ENCODE peak calls at places on chromosomes 4 and X, in four cellular contexts. L, Y, T and Z are unnamed samples.

GRCh38 chr4:143667461-143667860 is 33.0 kb downstream of the FREM3 start:
- DNase-seq in L (peak), Y (no peak), T (peak), Z (peak)

GRCh38 chr4:168802222-168802621 is 207.8 kb downstream of the CBR4 start:
- DNase-seq in T (no peak), Y (no peak), L (no peak), Z (no peak)

GRCh38 chr4:108049406-108049805 is 59.7 kb downstream of the HADH start:
- DNase-seq in Y (no peak), L (no peak), T (no peak), Z (no peak)

GRCh38 chr4:173935622-173936405 is 347.7 kb downstream of the FBXO8 start:
- DNase-seq in Y (no peak), L (no peak), T (peak), Z (no peak)

GRCh38 chrX:41478397-41478911 is 31.3 kb downstream of the NYX start:
- DNase-seq in T (peak), L (no peak), Y (no peak), Z (no peak)

GRCh38 chr4:3532714-3533336 is 603 bp upstream of the LRPAP1 start:
- DNase-seq in T (peak), L (no peak), Y (no peak), Z (no peak)

GRCh38 chrX:154505726-154506125 is 10.3 kb downstream of the FAM3A start:
- DNase-seq in Y (no peak), L (no peak), T (peak), Z (peak)

GRCh38 chrX:110420771-110421498 is 62.3 kb downstream of the RTL9 start:
- DNase-seq in L (no peak), Y (no peak), T (peak), Z (no peak)

GRCh38 chr4:37827030-37827705 is 682 bp downstream of the PGM2 start:
- DNase-seq in T (peak), Y (no peak), L (peak), Z (no peak)

GRCh38 chr4:22587253-22587652 is 71.4 kb upstream of the ADGRA3 start:
- DNase-seq in L (no peak), T (no peak), Y (no peak), Z (no peak)

GRCh38 chr4:168995537-168996295 is 14.3 kb downstream of the CBR4 start:
- DNase-seq in Y (no peak), L (no peak), T (peak), Z (peak)

GRCh38 chr4:181897935-181898334 is 345.3 kb upstream of the TENM3 start:
- DNase-seq in T (peak), Y (no peak), L (no peak), Z (peak)

GRCh38 chr4:1167244-1167949 is 5.0 kb downstream of the SPON2 start:
- DNase-seq in T (peak), L (peak), Y (peak), Z (peak)

GRCh38 chrX:39974228-39974627 is 123.5 kb downstream of the BCOR start:
- DNase-seq in Y (peak), L (no peak), T (no peak), Z (no peak)

GRCh38 chr4:106021737-106022410 is 126.6 kb downstream of the NPNT start:
- DNase-seq in T (no peak), Y (no peak), L (no peak), Z (no peak)

GRCh38 chr4:24489870-24490269 is 94.5 kb downstream of the DHX15 start:
- DNase-seq in T (no peak), Y (no peak), L (peak), Z (no peak)

GRCh38 chrX:43557792-43558191 is 98.3 kb upstream of the MAOA start:
- DNase-seq in Y (peak), T (peak), L (peak), Z (peak)

GRCh38 chr4:21304061-21304541 is 603.8 kb downstream of the PACRGL start:
- DNase-seq in L (no peak), Y (peak), T (peak), Z (no peak)

GRCh38 chrX:11146411-11146810 is 35.3 kb downstream of the HCCS start:
- DNase-seq in L (no peak), T (no peak), Y (no peak), Z (no peak)

GRCh38 chr4:184769285-184769825 is 35.5 kb upstream of the CENPU start:
- DNase-seq in L (no peak), T (no peak), Y (peak), Z (no peak)

GRCh38 chr4:25450491-25450901 is 73.4 kb downstream of the ANAPC4 start:
- DNase-seq in T (no peak), Y (no peak), L (no peak), Z (no peak)

GRCh38 chrX:97529801-97530200 is 646.1 kb downstream of the RPA4 start:
- DNase-seq in Y (no peak), T (no peak), L (no peak), Z (no peak)

GRCh38 chrX:76428243-76429130 is 977 bp downstream of the MAGEE1 start:
- DNase-seq in Y (peak), T (peak), L (peak), Z (no peak)

GRCh38 chr4:13530823-13531608 is 13.3 kb downstream of the NKX3-2 start:
- DNase-seq in T (no peak), Y (no peak), L (peak), Z (no peak)

GRCh38 chr4:135418353-135418752 is 1216.8 kb upstream of the PABPC4L start:
- DNase-seq in L (no peak), Y (peak), T (no peak), Z (no peak)

GRCh38 chr4:170122252-170122651 is 32.5 kb upstream of the AADAT start:
- DNase-seq in T (no peak), L (no peak), Y (peak), Z (peak)

GRCh38 chr4:70715097-70715496 is 6.7 kb upstream of the RUFY3 start:
- DNase-seq in Y (no peak), L (no peak), T (peak), Z (peak)

GRCh38 chr4:2545321-2546013 is 9.0 kb downstream of the FAM193A start:
- DNase-seq in T (peak), L (no peak), Y (no peak), Z (no peak)

GRCh38 chr4:77821775-77822174 is 2.6 kb upstream of the CNOT6L start:
- DNase-seq in L (no peak), Y (no peak), T (no peak), Z (no peak)

GRCh38 chrX:155144926-155145325 is 71.3 kb upstream of the VBP1 start:
- DNase-seq in T (no peak), L (no peak), Y (no peak), Z (no peak)

GRCh38 chr4:101103381-101104142 is 243.8 kb downstream of the PPP3CA start:
- DNase-seq in L (no peak), Y (no peak), T (peak), Z (peak)

GRCh38 chrX:152949114-152949513 is 44.8 kb downstream of the PNMA5 start:
- DNase-seq in Y (no peak), T (no peak), L (peak), Z (no peak)

GRCh38 chr4:124018383-124019317 is 622.1 kb downstream of the SPRY1 start:
- DNase-seq in Y (no peak), L (peak), T (peak), Z (peak)

GRCh38 chr4:102064747-102065442 is 274.4 kb downstream of the BANK1 start:
- DNase-seq in L (no peak), Y (no peak), T (no peak), Z (no peak)

GRCh38 chr4:81807927-81808672 is 336.4 kb upstream of the RASGEF1B start:
- DNase-seq in L (no peak), T (no peak), Y (no peak), Z (no peak)

DNA sequence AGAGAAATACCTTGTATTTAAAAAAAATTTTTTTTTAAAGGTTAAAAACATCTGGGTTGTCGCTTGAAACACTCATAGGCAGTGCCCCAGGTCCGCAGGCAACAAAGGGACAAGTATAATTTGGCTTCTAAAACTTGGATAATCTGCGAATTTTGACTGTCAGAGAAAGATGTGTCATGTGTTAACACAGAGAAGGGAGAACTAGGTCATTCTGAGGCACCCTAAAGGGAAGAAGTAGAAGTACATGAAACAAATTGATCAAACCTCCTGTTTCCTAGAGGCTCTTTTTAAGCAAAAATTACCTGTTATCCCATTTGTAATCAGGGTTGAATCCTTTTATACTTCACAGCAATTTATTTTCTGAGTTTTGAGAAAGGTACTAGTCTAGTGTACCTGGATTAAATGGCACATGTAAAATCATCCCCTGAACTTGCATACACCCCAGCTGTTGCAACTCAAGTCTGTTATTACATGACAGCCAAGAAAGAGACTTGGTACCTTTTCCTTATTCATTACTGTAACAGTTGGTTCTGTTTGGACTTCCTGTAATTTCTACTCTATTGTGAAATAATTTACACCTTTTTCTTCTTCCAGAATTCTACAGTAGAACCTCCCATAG is 1.7 kb downstream of the SRD5A3 start:
- DNase-seq in Y (no peak), T (peak), L (no peak), Z (no peak)
- H3K4me3 ChIP-seq in Y (no peak), T (peak), L (no peak), Z (no peak)

DNA sequence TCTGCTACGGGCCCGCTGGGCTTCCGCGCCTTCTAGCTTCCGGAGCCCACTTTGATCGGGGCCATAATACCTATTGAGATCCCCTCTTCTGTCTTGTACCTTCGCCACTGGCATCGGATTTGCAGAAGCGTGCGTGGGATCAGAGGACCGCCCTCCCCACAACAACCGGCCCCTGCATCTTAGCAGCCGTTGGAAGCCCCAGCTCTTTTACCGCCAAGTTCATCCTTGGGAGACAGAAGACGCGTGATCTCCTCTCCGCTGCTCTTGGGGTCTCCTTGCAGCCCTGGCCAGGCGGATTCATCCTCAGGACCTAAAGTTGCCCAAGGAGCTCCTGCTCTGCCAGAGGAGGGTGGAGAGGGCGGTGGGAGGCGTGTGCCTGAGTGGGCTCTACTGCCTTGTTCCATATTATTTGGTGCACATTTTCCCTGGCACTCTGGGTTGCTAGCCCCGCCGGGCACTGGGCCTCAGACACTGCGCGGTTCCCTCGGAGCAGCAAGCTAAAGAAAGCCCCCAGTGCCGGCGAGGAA is 1.6 kb downstream of the SLIT2 start:
- DNase-seq in Y (peak), L (peak), T (peak), Z (no peak)
- H3K4me3 ChIP-seq in Y (peak), L (peak), T (peak), Z (peak)

GRCh38 chr4:95547708-95548471 is 883 bp downstream of the UNC5C start:
- DNase-seq in L (peak), T (peak), Y (peak), Z (peak)

GRCh38 chr4:95546866-95547707 is 1.7 kb downstream of the UNC5C start:
- DNase-seq in T (peak), Y (peak), L (no peak), Z (no peak)

GRCh38 chr4:95550566-95550965 is 1.8 kb upstream of the UNC5C start:
- DNase-seq in T (no peak), L (no peak), Y (no peak), Z (no peak)

GRCh38 chr4:95549246-95550138 is 719 bp upstream of the UNC5C start:
- DNase-seq in L (peak), Y (peak), T (peak), Z (peak)

GRCh38 chr4:95548738-95549245 is at the start of gene UNC5C:
- DNase-seq in L (peak), T (peak), Y (peak), Z (peak)
- H3K4me3 ChIP-seq in L (peak), T (peak), Y (peak), Z (peak)

DNA sequence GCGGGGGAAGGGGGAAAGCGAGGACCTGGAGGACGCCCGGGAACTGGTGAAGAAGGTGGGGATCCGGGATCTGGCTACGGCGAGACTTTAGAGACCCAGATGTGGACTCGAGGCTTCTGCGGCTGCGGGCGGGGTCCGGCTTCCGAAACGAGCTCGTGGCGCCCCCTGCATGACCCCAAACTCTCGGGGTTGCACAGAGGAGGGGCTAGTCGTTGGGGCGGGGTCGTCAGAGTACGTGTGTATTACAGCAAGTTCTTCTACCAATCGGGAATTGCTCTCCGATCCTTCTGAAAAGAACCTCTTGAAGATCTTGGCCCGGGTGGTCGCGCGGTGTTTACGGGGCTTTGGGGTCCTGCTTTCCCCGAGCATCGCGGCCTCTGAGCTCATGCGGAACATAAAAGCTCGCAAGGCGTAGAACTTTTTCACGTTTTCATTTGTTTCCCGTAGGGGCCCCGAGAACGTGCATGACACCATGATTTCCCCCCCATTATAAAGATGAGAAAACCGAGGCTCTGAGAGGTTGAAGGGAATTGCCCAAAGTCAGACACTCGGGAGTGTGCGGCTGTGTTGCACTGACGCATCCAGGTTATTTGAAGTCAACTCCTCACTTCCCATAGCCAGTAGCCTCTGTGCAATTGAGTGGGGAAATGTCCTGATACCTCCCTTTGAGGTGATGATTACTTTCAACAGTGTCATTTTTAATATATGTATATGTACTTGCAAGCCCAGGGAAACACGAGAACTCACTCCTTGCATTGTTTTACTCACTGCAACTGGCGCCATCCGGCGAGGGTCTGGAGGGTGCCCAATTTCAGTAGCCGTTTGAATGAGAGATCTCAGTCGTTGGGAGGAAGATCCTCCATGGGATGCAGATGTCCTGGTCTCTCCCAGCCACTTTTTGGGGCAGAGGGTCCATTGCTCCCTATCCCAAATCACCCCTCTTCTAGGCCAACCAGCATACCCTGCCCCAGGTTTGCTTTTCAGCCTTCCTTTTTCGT is at the start of gene BEND4:
- DNase-seq in Y (no peak), L (no peak), T (peak), Z (no peak)
- H3K4me3 ChIP-seq in Y (peak), L (peak), T (no peak), Z (no peak)

GRCh38 chr4:153428816-153429592 is 37.2 kb upstream of the TMEM131L start:
- DNase-seq in T (no peak), L (peak), Y (no peak), Z (no peak)

GRCh38 chr4:153427363-153428071 is 38.6 kb upstream of the TMEM131L start:
- DNase-seq in T (peak), L (no peak), Y (no peak), Z (peak)

GRCh38 chr4:153433753-153434105 is 32.4 kb upstream of the TMEM131L start:
- DNase-seq in L (no peak), T (no peak), Y (no peak), Z (no peak)

GRCh38 chr4:153434190-153434589 is 32.0 kb upstream of the TMEM131L start:
- DNase-seq in L (no peak), T (no peak), Y (no peak), Z (no peak)

GRCh38 chr4:153432971-153433752 is 33.0 kb upstream of the TMEM131L start:
- DNase-seq in Y (peak), L (peak), T (peak), Z (peak)
- H3K4me3 ChIP-seq in Y (no peak), L (no peak), T (no peak), Z (no peak)